ENCODE peak calls at places on chromosomes 5 and 9, in eight cellular contexts. One of them, this sample, is unnamed.

GRCh38 chr5:149550267-149550582 is 1.0 kb downstream of the CSNK1A1 start:
- DNase-seq in AG20443: peak; percentile 66
- DNase-seq in left cardiac atrium: no peak
- DNase-seq in activated T-cell treated with anti-CD3 and anti-CD28 coated beads for 48 hours: no peak
- DNase-seq in stimulated activated CD8-positive, alpha-beta memory T cell treated with anti-CD3 and anti-CD28 coated beads, Interleukin-7, amount 100 ng/mL, for 1 hour: no peak
- DNase-seq in ELR: peak; percentile 77
- DNase-seq in heart left ventricle: no peak
- DNase-seq in GM20000: no peak
- DNase-seq in this sample: peak; percentile 36

GRCh38 chr9:133268335-133269056 is 6.5 kb downstream of the ABO start:
- DNase-seq in AG20443: no peak
- DNase-seq in left cardiac atrium: no peak
- DNase-seq in activated T-cell treated with anti-CD3 and anti-CD28 coated beads for 48 hours: no peak
- DNase-seq in stimulated activated CD8-positive, alpha-beta memory T cell treated with anti-CD3 and anti-CD28 coated beads, Interleukin-7, amount 100 ng/mL, for 1 hour: no peak
- DNase-seq in ELR: no peak
- DNase-seq in heart left ventricle: no peak
- DNase-seq in GM20000: no peak
- DNase-seq in this sample: no peak

GRCh38 chr9:35910613-35911488 is 1.6 kb downstream of the SPAAR start:
- DNase-seq in AG20443: peak; percentile 63
- DNase-seq in left cardiac atrium: no peak
- DNase-seq in activated T-cell treated with anti-CD3 and anti-CD28 coated beads for 48 hours: peak; percentile 20
- DNase-seq in stimulated activated CD8-positive, alpha-beta memory T cell treated with anti-CD3 and anti-CD28 coated beads, Interleukin-7, amount 100 ng/mL, for 1 hour: no peak
- DNase-seq in ELR: peak; percentile 74
- DNase-seq in heart left ventricle: no peak
- DNase-seq in GM20000: peak; percentile 47
- DNase-seq in this sample: peak; percentile 39

GRCh38 chr9:4086119-4087088 is 213.5 kb downstream of the GLIS3 start:
- DNase-seq in AG20443: no peak
- DNase-seq in left cardiac atrium: no peak
- DNase-seq in activated T-cell treated with anti-CD3 and anti-CD28 coated beads for 48 hours: no peak
- DNase-seq in stimulated activated CD8-positive, alpha-beta memory T cell treated with anti-CD3 and anti-CD28 coated beads, Interleukin-7, amount 100 ng/mL, for 1 hour: no peak
- DNase-seq in ELR: peak; percentile 59
- DNase-seq in heart left ventricle: peak; percentile 43
- DNase-seq in GM20000: no peak
- DNase-seq in this sample: no peak

GRCh38 chr5:159641371-159642039 is 274.8 kb upstream of the ADRA1B start:
- DNase-seq in AG20443: no peak
- DNase-seq in left cardiac atrium: no peak
- DNase-seq in activated T-cell treated with anti-CD3 and anti-CD28 coated beads for 48 hours: no peak
- DNase-seq in stimulated activated CD8-positive, alpha-beta memory T cell treated with anti-CD3 and anti-CD28 coated beads, Interleukin-7, amount 100 ng/mL, for 1 hour: no peak
- DNase-seq in ELR: no peak
- DNase-seq in heart left ventricle: peak; percentile 69
- DNase-seq in GM20000: no peak
- DNase-seq in this sample: no peak

GRCh38 chr5:92864591-92864990 is 716.4 kb downstream of the NR2F1-AS1 start:
- DNase-seq in AG20443: no peak
- DNase-seq in left cardiac atrium: no peak
- DNase-seq in activated T-cell treated with anti-CD3 and anti-CD28 coated beads for 48 hours: no peak
- DNase-seq in stimulated activated CD8-positive, alpha-beta memory T cell treated with anti-CD3 and anti-CD28 coated beads, Interleukin-7, amount 100 ng/mL, for 1 hour: no peak
- DNase-seq in ELR: no peak
- DNase-seq in heart left ventricle: no peak
- DNase-seq in GM20000: no peak
- DNase-seq in this sample: no peak

GRCh38 chr9:113307401-113307975 is 4.3 kb upstream of the RNF183 start:
- DNase-seq in AG20443: no peak
- DNase-seq in left cardiac atrium: no peak
- DNase-seq in activated T-cell treated with anti-CD3 and anti-CD28 coated beads for 48 hours: no peak
- DNase-seq in stimulated activated CD8-positive, alpha-beta memory T cell treated with anti-CD3 and anti-CD28 coated beads, Interleukin-7, amount 100 ng/mL, for 1 hour: no peak
- DNase-seq in ELR: no peak
- DNase-seq in heart left ventricle: no peak
- DNase-seq in GM20000: no peak
- DNase-seq in this sample: no peak

GRCh38 chr9:75640250-75640649 is 250.2 kb upstream of the PCSK5 start:
- DNase-seq in AG20443: no peak
- DNase-seq in left cardiac atrium: no peak
- DNase-seq in activated T-cell treated with anti-CD3 and anti-CD28 coated beads for 48 hours: no peak
- DNase-seq in stimulated activated CD8-positive, alpha-beta memory T cell treated with anti-CD3 and anti-CD28 coated beads, Interleukin-7, amount 100 ng/mL, for 1 hour: no peak
- DNase-seq in ELR: no peak
- DNase-seq in heart left ventricle: no peak
- DNase-seq in GM20000: no peak
- DNase-seq in this sample: no peak

GRCh38 chr5:171850354-171850947 is 64.8 kb downstream of the SMIM23 start:
- DNase-seq in AG20443: no peak
- DNase-seq in left cardiac atrium: no peak
- DNase-seq in activated T-cell treated with anti-CD3 and anti-CD28 coated beads for 48 hours: no peak
- DNase-seq in stimulated activated CD8-positive, alpha-beta memory T cell treated with anti-CD3 and anti-CD28 coated beads, Interleukin-7, amount 100 ng/mL, for 1 hour: no peak
- DNase-seq in ELR: peak; percentile 52
- DNase-seq in heart left ventricle: no peak
- DNase-seq in GM20000: no peak
- DNase-seq in this sample: no peak

GRCh38 chr5:106691701-106692100 is 979.0 kb downstream of the EFNA5 start:
- DNase-seq in AG20443: no peak
- DNase-seq in left cardiac atrium: no peak
- DNase-seq in activated T-cell treated with anti-CD3 and anti-CD28 coated beads for 48 hours: no peak
- DNase-seq in stimulated activated CD8-positive, alpha-beta memory T cell treated with anti-CD3 and anti-CD28 coated beads, Interleukin-7, amount 100 ng/mL, for 1 hour: no peak
- DNase-seq in ELR: peak; percentile 46
- DNase-seq in heart left ventricle: no peak
- DNase-seq in GM20000: no peak
- DNase-seq in this sample: no peak

GRCh38 chr9:32502459-32502858 is 23.5 kb downstream of the RIGI start:
- DNase-seq in AG20443: peak; percentile 14
- DNase-seq in left cardiac atrium: no peak
- DNase-seq in activated T-cell treated with anti-CD3 and anti-CD28 coated beads for 48 hours: no peak
- DNase-seq in stimulated activated CD8-positive, alpha-beta memory T cell treated with anti-CD3 and anti-CD28 coated beads, Interleukin-7, amount 100 ng/mL, for 1 hour: no peak
- DNase-seq in ELR: peak; percentile 97
- DNase-seq in heart left ventricle: no peak
- DNase-seq in GM20000: no peak
- DNase-seq in this sample: peak; percentile 64

GRCh38 chr9:132823370-132824144 is 54.5 kb downstream of the AK8 start:
- DNase-seq in AG20443: no peak
- DNase-seq in left cardiac atrium: no peak
- DNase-seq in activated T-cell treated with anti-CD3 and anti-CD28 coated beads for 48 hours: no peak
- DNase-seq in stimulated activated CD8-positive, alpha-beta memory T cell treated with anti-CD3 and anti-CD28 coated beads, Interleukin-7, amount 100 ng/mL, for 1 hour: no peak
- DNase-seq in ELR: no peak
- DNase-seq in heart left ventricle: no peak
- DNase-seq in GM20000: no peak
- DNase-seq in this sample: no peak

GRCh38 chr5:120769291-120769872 is 305.3 kb downstream of the PRR16 start:
- DNase-seq in AG20443: no peak
- DNase-seq in left cardiac atrium: no peak
- DNase-seq in activated T-cell treated with anti-CD3 and anti-CD28 coated beads for 48 hours: no peak
- DNase-seq in stimulated activated CD8-positive, alpha-beta memory T cell treated with anti-CD3 and anti-CD28 coated beads, Interleukin-7, amount 100 ng/mL, for 1 hour: no peak
- DNase-seq in ELR: no peak
- DNase-seq in heart left ventricle: no peak
- DNase-seq in GM20000: no peak
- DNase-seq in this sample: peak; percentile 35

GRCh38 chr9:78118742-78119473 is 87.3 kb upstream of the GNAQ start:
- DNase-seq in AG20443: peak; percentile 39
- DNase-seq in left cardiac atrium: no peak
- DNase-seq in activated T-cell treated with anti-CD3 and anti-CD28 coated beads for 48 hours: no peak
- DNase-seq in stimulated activated CD8-positive, alpha-beta memory T cell treated with anti-CD3 and anti-CD28 coated beads, Interleukin-7, amount 100 ng/mL, for 1 hour: no peak
- DNase-seq in ELR: peak; percentile 29
- DNase-seq in heart left ventricle: no peak
- DNase-seq in GM20000: peak; percentile 45
- DNase-seq in this sample: peak; percentile 14

GRCh38 chr9:72442212-72442607 is 77.2 kb upstream of the ZFAND5 start:
- DNase-seq in AG20443: peak; percentile 81
- DNase-seq in left cardiac atrium: no peak
- DNase-seq in activated T-cell treated with anti-CD3 and anti-CD28 coated beads for 48 hours: no peak
- DNase-seq in stimulated activated CD8-positive, alpha-beta memory T cell treated with anti-CD3 and anti-CD28 coated beads, Interleukin-7, amount 100 ng/mL, for 1 hour: no peak
- DNase-seq in ELR: peak; percentile 94
- DNase-seq in heart left ventricle: no peak
- DNase-seq in GM20000: no peak
- DNase-seq in this sample: peak; percentile 84

GRCh38 chr9:21831841-21832509 is 29.5 kb downstream of the MTAP start:
- DNase-seq in AG20443: peak; percentile 65
- DNase-seq in left cardiac atrium: no peak
- DNase-seq in activated T-cell treated with anti-CD3 and anti-CD28 coated beads for 48 hours: no peak
- DNase-seq in stimulated activated CD8-positive, alpha-beta memory T cell treated with anti-CD3 and anti-CD28 coated beads, Interleukin-7, amount 100 ng/mL, for 1 hour: no peak
- DNase-seq in ELR: peak; percentile 97
- DNase-seq in heart left ventricle: no peak
- DNase-seq in GM20000: peak; percentile 64
- DNase-seq in this sample: peak; percentile 91